ENCODE peak calls at places on chromosomes 3 and 15, in ten cellular contexts. One of them, this sample, is unnamed.
A peak's percentile ranks its signal among the peaks of the same experiment; 100 is the strongest.

GRCh38 chr3:138440137-138440536 is 5.7 kb downstream of the ESYT3 start:
- DNase-seq in left lobe of liver: no peak
- DNase-seq in activated T-helper 1 cell treated with anti-CD3 and anti-CD28 coated beads, Interleukin-2, amount 50 U/mL, for 16 hours: no peak
- DNase-seq in choroid plexus epithelial cell: no peak
- DNase-seq in RPMI8226: peak; percentile 24
- DNase-seq in NT2/D1: no peak
- DNase-seq in ELF-1: peak; percentile 71
- DNase-seq in activated T-helper 9 cell treated with anti-CD3 and anti-CD28 coated beads, Interleukin-2, amount 50 U/mL, for 16 hours: no peak
- DNase-seq in activated CD4-positive, alpha-beta T cell treated with anti-CD3 and anti-CD28 coated beads, Interleukin-2, amount 50 U/mL, for 24 hours: no peak
- DNase-seq in IMR-90: no peak
- DNase-seq in this sample: no peak

GRCh38 chr3:119219069-119219468 is 21.6 kb downstream of the B4GALT4 start:
- DNase-seq in left lobe of liver: no peak
- DNase-seq in activated T-helper 1 cell treated with anti-CD3 and anti-CD28 coated beads, Interleukin-2, amount 50 U/mL, for 16 hours: no peak
- DNase-seq in choroid plexus epithelial cell: peak; percentile 14
- DNase-seq in RPMI8226: no peak
- DNase-seq in NT2/D1: no peak
- DNase-seq in ELF-1: no peak
- DNase-seq in activated T-helper 9 cell treated with anti-CD3 and anti-CD28 coated beads, Interleukin-2, amount 50 U/mL, for 16 hours: no peak
- DNase-seq in activated CD4-positive, alpha-beta T cell treated with anti-CD3 and anti-CD28 coated beads, Interleukin-2, amount 50 U/mL, for 24 hours: no peak
- DNase-seq in IMR-90: no peak
- DNase-seq in this sample: no peak

GRCh38 chr15:92001307-92001706 is 147.8 kb downstream of the SLCO3A1 start:
- DNase-seq in left lobe of liver: no peak
- DNase-seq in activated T-helper 1 cell treated with anti-CD3 and anti-CD28 coated beads, Interleukin-2, amount 50 U/mL, for 16 hours: no peak
- DNase-seq in choroid plexus epithelial cell: no peak
- DNase-seq in RPMI8226: no peak
- DNase-seq in NT2/D1: no peak
- DNase-seq in ELF-1: no peak
- DNase-seq in activated T-helper 9 cell treated with anti-CD3 and anti-CD28 coated beads, Interleukin-2, amount 50 U/mL, for 16 hours: no peak
- DNase-seq in activated CD4-positive, alpha-beta T cell treated with anti-CD3 and anti-CD28 coated beads, Interleukin-2, amount 50 U/mL, for 24 hours: no peak
- DNase-seq in IMR-90: no peak
- DNase-seq in this sample: no peak

GRCh38 chr3:76107935-76108570 is 322.7 kb upstream of the ZNF717 start:
- DNase-seq in left lobe of liver: no peak
- DNase-seq in activated T-helper 1 cell treated with anti-CD3 and anti-CD28 coated beads, Interleukin-2, amount 50 U/mL, for 16 hours: no peak
- DNase-seq in choroid plexus epithelial cell: peak; percentile 82
- DNase-seq in RPMI8226: peak; percentile 38
- DNase-seq in NT2/D1: peak; percentile 23
- DNase-seq in ELF-1: no peak
- DNase-seq in activated T-helper 9 cell treated with anti-CD3 and anti-CD28 coated beads, Interleukin-2, amount 50 U/mL, for 16 hours: no peak
- DNase-seq in activated CD4-positive, alpha-beta T cell treated with anti-CD3 and anti-CD28 coated beads, Interleukin-2, amount 50 U/mL, for 24 hours: no peak
- DNase-seq in IMR-90: peak; percentile 61
- DNase-seq in this sample: no peak

GRCh38 chr3:153658151-153658550 is 463.0 kb upstream of the ARHGEF26 start:
- DNase-seq in left lobe of liver: no peak
- DNase-seq in activated T-helper 1 cell treated with anti-CD3 and anti-CD28 coated beads, Interleukin-2, amount 50 U/mL, for 16 hours: no peak
- DNase-seq in choroid plexus epithelial cell: no peak
- DNase-seq in RPMI8226: no peak
- DNase-seq in NT2/D1: no peak
- DNase-seq in ELF-1: no peak
- DNase-seq in activated T-helper 9 cell treated with anti-CD3 and anti-CD28 coated beads, Interleukin-2, amount 50 U/mL, for 16 hours: no peak
- DNase-seq in activated CD4-positive, alpha-beta T cell treated with anti-CD3 and anti-CD28 coated beads, Interleukin-2, amount 50 U/mL, for 24 hours: no peak
- DNase-seq in IMR-90: no peak
- DNase-seq in this sample: no peak

GRCh38 chr3:133445111-133445510 is 45.3 kb downstream of the BFSP2 start:
- DNase-seq in left lobe of liver: no peak
- DNase-seq in activated T-helper 1 cell treated with anti-CD3 and anti-CD28 coated beads, Interleukin-2, amount 50 U/mL, for 16 hours: no peak
- DNase-seq in choroid plexus epithelial cell: no peak
- DNase-seq in RPMI8226: peak; percentile 92
- DNase-seq in NT2/D1: no peak
- DNase-seq in ELF-1: no peak
- DNase-seq in activated T-helper 9 cell treated with anti-CD3 and anti-CD28 coated beads, Interleukin-2, amount 50 U/mL, for 16 hours: no peak
- DNase-seq in activated CD4-positive, alpha-beta T cell treated with anti-CD3 and anti-CD28 coated beads, Interleukin-2, amount 50 U/mL, for 24 hours: no peak
- DNase-seq in IMR-90: no peak
- DNase-seq in this sample: no peak

GRCh38 chr15:63487076-63487757 is 17.2 kb upstream of the USP3 start:
- DNase-seq in left lobe of liver: peak; percentile 90
- DNase-seq in activated T-helper 1 cell treated with anti-CD3 and anti-CD28 coated beads, Interleukin-2, amount 50 U/mL, for 16 hours: peak; percentile 88
- DNase-seq in choroid plexus epithelial cell: peak; percentile 86
- DNase-seq in RPMI8226: peak; percentile 91
- DNase-seq in NT2/D1: no peak
- DNase-seq in ELF-1: peak; percentile 83
- DNase-seq in activated T-helper 9 cell treated with anti-CD3 and anti-CD28 coated beads, Interleukin-2, amount 50 U/mL, for 16 hours: peak; percentile 83
- DNase-seq in activated CD4-positive, alpha-beta T cell treated with anti-CD3 and anti-CD28 coated beads, Interleukin-2, amount 50 U/mL, for 24 hours: peak; percentile 85
- DNase-seq in IMR-90: peak; percentile 61
- DNase-seq in this sample: no peak

GRCh38 chr3:116614795-116615362 is 94.7 kb upstream of the TUSC7 start:
- DNase-seq in left lobe of liver: no peak
- DNase-seq in activated T-helper 1 cell treated with anti-CD3 and anti-CD28 coated beads, Interleukin-2, amount 50 U/mL, for 16 hours: no peak
- DNase-seq in choroid plexus epithelial cell: peak; percentile 12
- DNase-seq in RPMI8226: no peak
- DNase-seq in NT2/D1: peak; percentile 6
- DNase-seq in ELF-1: peak; percentile 3
- DNase-seq in activated T-helper 9 cell treated with anti-CD3 and anti-CD28 coated beads, Interleukin-2, amount 50 U/mL, for 16 hours: no peak
- DNase-seq in activated CD4-positive, alpha-beta T cell treated with anti-CD3 and anti-CD28 coated beads, Interleukin-2, amount 50 U/mL, for 24 hours: no peak
- DNase-seq in IMR-90: peak; percentile 26
- DNase-seq in this sample: no peak

GRCh38 chr3:42707620-42708355 is 5.2 kb upstream of the HHATL start:
- DNase-seq in left lobe of liver: peak; percentile 35
- DNase-seq in activated T-helper 1 cell treated with anti-CD3 and anti-CD28 coated beads, Interleukin-2, amount 50 U/mL, for 16 hours: no peak
- DNase-seq in choroid plexus epithelial cell: no peak
- DNase-seq in RPMI8226: no peak
- DNase-seq in NT2/D1: no peak
- DNase-seq in ELF-1: no peak
- DNase-seq in activated T-helper 9 cell treated with anti-CD3 and anti-CD28 coated beads, Interleukin-2, amount 50 U/mL, for 16 hours: no peak
- DNase-seq in activated CD4-positive, alpha-beta T cell treated with anti-CD3 and anti-CD28 coated beads, Interleukin-2, amount 50 U/mL, for 24 hours: no peak
- DNase-seq in IMR-90: no peak
- DNase-seq in this sample: no peak

GRCh38 chr3:170383567-170383966 is 26.1 kb downstream of the SKIL start:
- DNase-seq in left lobe of liver: no peak
- DNase-seq in activated T-helper 1 cell treated with anti-CD3 and anti-CD28 coated beads, Interleukin-2, amount 50 U/mL, for 16 hours: no peak
- DNase-seq in choroid plexus epithelial cell: peak; percentile 75
- DNase-seq in RPMI8226: no peak
- DNase-seq in NT2/D1: no peak
- DNase-seq in ELF-1: no peak
- DNase-seq in activated T-helper 9 cell treated with anti-CD3 and anti-CD28 coated beads, Interleukin-2, amount 50 U/mL, for 16 hours: no peak
- DNase-seq in activated CD4-positive, alpha-beta T cell treated with anti-CD3 and anti-CD28 coated beads, Interleukin-2, amount 50 U/mL, for 24 hours: no peak
- DNase-seq in IMR-90: peak; percentile 74
- DNase-seq in this sample: no peak

GRCh38 chr15:57356636-57357035 is 19.7 kb upstream of the CGNL1 start:
- DNase-seq in left lobe of liver: no peak
- DNase-seq in activated T-helper 1 cell treated with anti-CD3 and anti-CD28 coated beads, Interleukin-2, amount 50 U/mL, for 16 hours: no peak
- DNase-seq in choroid plexus epithelial cell: peak; percentile 58
- DNase-seq in RPMI8226: no peak
- DNase-seq in NT2/D1: peak; percentile 82
- DNase-seq in ELF-1: peak; percentile 70
- DNase-seq in activated T-helper 9 cell treated with anti-CD3 and anti-CD28 coated beads, Interleukin-2, amount 50 U/mL, for 16 hours: no peak
- DNase-seq in activated CD4-positive, alpha-beta T cell treated with anti-CD3 and anti-CD28 coated beads, Interleukin-2, amount 50 U/mL, for 24 hours: no peak
- DNase-seq in IMR-90: peak; percentile 43
- DNase-seq in this sample: no peak

GRCh38 chr3:27943106-27943505 is 221.0 kb upstream of the EOMES start:
- DNase-seq in left lobe of liver: no peak
- DNase-seq in activated T-helper 1 cell treated with anti-CD3 and anti-CD28 coated beads, Interleukin-2, amount 50 U/mL, for 16 hours: no peak
- DNase-seq in choroid plexus epithelial cell: peak; percentile 40
- DNase-seq in RPMI8226: no peak
- DNase-seq in NT2/D1: peak; percentile 6
- DNase-seq in ELF-1: peak; percentile 30
- DNase-seq in activated T-helper 9 cell treated with anti-CD3 and anti-CD28 coated beads, Interleukin-2, amount 50 U/mL, for 16 hours: no peak
- DNase-seq in activated CD4-positive, alpha-beta T cell treated with anti-CD3 and anti-CD28 coated beads, Interleukin-2, amount 50 U/mL, for 24 hours: no peak
- DNase-seq in IMR-90: no peak
- DNase-seq in this sample: no peak

GRCh38 chr15:90750186-90750585 is 33.0 kb downstream of the BLM start:
- DNase-seq in left lobe of liver: no peak
- DNase-seq in activated T-helper 1 cell treated with anti-CD3 and anti-CD28 coated beads, Interleukin-2, amount 50 U/mL, for 16 hours: no peak
- DNase-seq in choroid plexus epithelial cell: no peak
- DNase-seq in RPMI8226: no peak
- DNase-seq in NT2/D1: no peak
- DNase-seq in ELF-1: no peak
- DNase-seq in activated T-helper 9 cell treated with anti-CD3 and anti-CD28 coated beads, Interleukin-2, amount 50 U/mL, for 16 hours: no peak
- DNase-seq in activated CD4-positive, alpha-beta T cell treated with anti-CD3 and anti-CD28 coated beads, Interleukin-2, amount 50 U/mL, for 24 hours: no peak
- DNase-seq in IMR-90: no peak
- DNase-seq in this sample: no peak

GRCh38 chr15:52680041-52680391 is 828 bp upstream of the ATOSA start:
- DNase-seq in left lobe of liver: no peak
- DNase-seq in activated T-helper 1 cell treated with anti-CD3 and anti-CD28 coated beads, Interleukin-2, amount 50 U/mL, for 16 hours: no peak
- DNase-seq in choroid plexus epithelial cell: peak; percentile 33
- DNase-seq in RPMI8226: peak; percentile 45
- DNase-seq in NT2/D1: no peak
- DNase-seq in ELF-1: no peak
- DNase-seq in activated T-helper 9 cell treated with anti-CD3 and anti-CD28 coated beads, Interleukin-2, amount 50 U/mL, for 16 hours: no peak
- DNase-seq in activated CD4-positive, alpha-beta T cell treated with anti-CD3 and anti-CD28 coated beads, Interleukin-2, amount 50 U/mL, for 24 hours: no peak
- DNase-seq in IMR-90: peak; percentile 1
- DNase-seq in this sample: no peak

GRCh38 chr15:45616901-45617323 is 17.9 kb upstream of the SQOR start:
- DNase-seq in left lobe of liver: no peak
- DNase-seq in activated T-helper 1 cell treated with anti-CD3 and anti-CD28 coated beads, Interleukin-2, amount 50 U/mL, for 16 hours: no peak
- DNase-seq in choroid plexus epithelial cell: no peak
- DNase-seq in RPMI8226: no peak
- DNase-seq in NT2/D1: no peak
- DNase-seq in ELF-1: peak; percentile 75
- DNase-seq in activated T-helper 9 cell treated with anti-CD3 and anti-CD28 coated beads, Interleukin-2, amount 50 U/mL, for 16 hours: no peak
- DNase-seq in activated CD4-positive, alpha-beta T cell treated with anti-CD3 and anti-CD28 coated beads, Interleukin-2, amount 50 U/mL, for 24 hours: no peak
- DNase-seq in IMR-90: peak; percentile 52
- DNase-seq in this sample: no peak

GRCh38 chr3:111737712-111738097 is 121.4 kb upstream of the PHLDB2 start:
- DNase-seq in left lobe of liver: peak; percentile 72
- DNase-seq in activated T-helper 1 cell treated with anti-CD3 and anti-CD28 coated beads, Interleukin-2, amount 50 U/mL, for 16 hours: no peak
- DNase-seq in choroid plexus epithelial cell: peak; percentile 100
- DNase-seq in RPMI8226: peak; percentile 68
- DNase-seq in NT2/D1: no peak
- DNase-seq in ELF-1: no peak
- DNase-seq in activated T-helper 9 cell treated with anti-CD3 and anti-CD28 coated beads, Interleukin-2, amount 50 U/mL, for 16 hours: no peak
- DNase-seq in activated CD4-positive, alpha-beta T cell treated with anti-CD3 and anti-CD28 coated beads, Interleukin-2, amount 50 U/mL, for 24 hours: no peak
- DNase-seq in IMR-90: peak; percentile 98
- DNase-seq in this sample: no peak

GRCh38 chr3:127786358-127787070 is 35.8 kb downstream of the MGLL start:
- DNase-seq in left lobe of liver: peak; percentile 73
- DNase-seq in activated T-helper 1 cell treated with anti-CD3 and anti-CD28 coated beads, Interleukin-2, amount 50 U/mL, for 16 hours: no peak
- DNase-seq in choroid plexus epithelial cell: no peak
- DNase-seq in RPMI8226: no peak
- DNase-seq in NT2/D1: no peak
- DNase-seq in ELF-1: no peak
- DNase-seq in activated T-helper 9 cell treated with anti-CD3 and anti-CD28 coated beads, Interleukin-2, amount 50 U/mL, for 16 hours: no peak
- DNase-seq in activated CD4-positive, alpha-beta T cell treated with anti-CD3 and anti-CD28 coated beads, Interleukin-2, amount 50 U/mL, for 24 hours: no peak
- DNase-seq in IMR-90: peak; percentile 62
- DNase-seq in this sample: no peak

GRCh38 chr3:97350976-97351375 is 413.6 kb upstream of the ARL6 start:
- DNase-seq in left lobe of liver: no peak
- DNase-seq in activated T-helper 1 cell treated with anti-CD3 and anti-CD28 coated beads, Interleukin-2, amount 50 U/mL, for 16 hours: no peak
- DNase-seq in choroid plexus epithelial cell: no peak
- DNase-seq in RPMI8226: no peak
- DNase-seq in NT2/D1: no peak
- DNase-seq in ELF-1: no peak
- DNase-seq in activated T-helper 9 cell treated with anti-CD3 and anti-CD28 coated beads, Interleukin-2, amount 50 U/mL, for 16 hours: no peak
- DNase-seq in activated CD4-positive, alpha-beta T cell treated with anti-CD3 and anti-CD28 coated beads, Interleukin-2, amount 50 U/mL, for 24 hours: no peak
- DNase-seq in IMR-90: no peak
- DNase-seq in this sample: no peak

GRCh38 chr3:65951836-65952505 is 86.7 kb downstream of the MAGI1 start:
- DNase-seq in left lobe of liver: no peak
- DNase-seq in activated T-helper 1 cell treated with anti-CD3 and anti-CD28 coated beads, Interleukin-2, amount 50 U/mL, for 16 hours: no peak
- DNase-seq in choroid plexus epithelial cell: peak; percentile 44
- DNase-seq in RPMI8226: no peak
- DNase-seq in NT2/D1: no peak
- DNase-seq in ELF-1: no peak
- DNase-seq in activated T-helper 9 cell treated with anti-CD3 and anti-CD28 coated beads, Interleukin-2, amount 50 U/mL, for 16 hours: no peak
- DNase-seq in activated CD4-positive, alpha-beta T cell treated with anti-CD3 and anti-CD28 coated beads, Interleukin-2, amount 50 U/mL, for 24 hours: no peak
- DNase-seq in IMR-90: peak; percentile 46
- DNase-seq in this sample: no peak

GRCh38 chr3:140441006-140441405 is 236.9 kb upstream of the TRIM42 start:
- DNase-seq in left lobe of liver: no peak
- DNase-seq in activated T-helper 1 cell treated with anti-CD3 and anti-CD28 coated beads, Interleukin-2, amount 50 U/mL, for 16 hours: no peak
- DNase-seq in choroid plexus epithelial cell: peak; percentile 62
- DNase-seq in RPMI8226: no peak
- DNase-seq in NT2/D1: no peak
- DNase-seq in ELF-1: no peak
- DNase-seq in activated T-helper 9 cell treated with anti-CD3 and anti-CD28 coated beads, Interleukin-2, amount 50 U/mL, for 16 hours: no peak
- DNase-seq in activated CD4-positive, alpha-beta T cell treated with anti-CD3 and anti-CD28 coated beads, Interleukin-2, amount 50 U/mL, for 24 hours: no peak
- DNase-seq in IMR-90: peak; percentile 15
- DNase-seq in this sample: no peak

GRCh38 chr15:80123034-80123433 is 29.8 kb upstream of the FAH start:
- DNase-seq in left lobe of liver: no peak
- DNase-seq in activated T-helper 1 cell treated with anti-CD3 and anti-CD28 coated beads, Interleukin-2, amount 50 U/mL, for 16 hours: no peak
- DNase-seq in choroid plexus epithelial cell: no peak
- DNase-seq in RPMI8226: no peak
- DNase-seq in NT2/D1: no peak
- DNase-seq in ELF-1: no peak
- DNase-seq in activated T-helper 9 cell treated with anti-CD3 and anti-CD28 coated beads, Interleukin-2, amount 50 U/mL, for 16 hours: no peak
- DNase-seq in activated CD4-positive, alpha-beta T cell treated with anti-CD3 and anti-CD28 coated beads, Interleukin-2, amount 50 U/mL, for 24 hours: no peak
- DNase-seq in IMR-90: no peak
- DNase-seq in this sample: peak; percentile 44

GRCh38 chr3:165181556-165181955 is 14.6 kb downstream of the SLITRK3 start:
- DNase-seq in left lobe of liver: no peak
- DNase-seq in activated T-helper 1 cell treated with anti-CD3 and anti-CD28 coated beads, Interleukin-2, amount 50 U/mL, for 16 hours: no peak
- DNase-seq in choroid plexus epithelial cell: no peak
- DNase-seq in RPMI8226: no peak
- DNase-seq in NT2/D1: no peak
- DNase-seq in ELF-1: no peak
- DNase-seq in activated T-helper 9 cell treated with anti-CD3 and anti-CD28 coated beads, Interleukin-2, amount 50 U/mL, for 16 hours: no peak
- DNase-seq in activated CD4-positive, alpha-beta T cell treated with anti-CD3 and anti-CD28 coated beads, Interleukin-2, amount 50 U/mL, for 24 hours: no peak
- DNase-seq in IMR-90: no peak
- DNase-seq in this sample: no peak

GRCh38 chr3:120745466-120745865 is 2.9 kb downstream of the GTF2E1 start:
- DNase-seq in left lobe of liver: no peak
- DNase-seq in activated T-helper 1 cell treated with anti-CD3 and anti-CD28 coated beads, Interleukin-2, amount 50 U/mL, for 16 hours: no peak
- DNase-seq in choroid plexus epithelial cell: no peak
- DNase-seq in RPMI8226: no peak
- DNase-seq in NT2/D1: no peak
- DNase-seq in ELF-1: no peak
- DNase-seq in activated T-helper 9 cell treated with anti-CD3 and anti-CD28 coated beads, Interleukin-2, amount 50 U/mL, for 16 hours: no peak
- DNase-seq in activated CD4-positive, alpha-beta T cell treated with anti-CD3 and anti-CD28 coated beads, Interleukin-2, amount 50 U/mL, for 24 hours: no peak
- DNase-seq in IMR-90: no peak
- DNase-seq in this sample: no peak

GRCh38 chr3:168269019-168269418 is 173.3 kb upstream of the GOLIM4 start:
- DNase-seq in left lobe of liver: no peak
- DNase-seq in activated T-helper 1 cell treated with anti-CD3 and anti-CD28 coated beads, Interleukin-2, amount 50 U/mL, for 16 hours: no peak
- DNase-seq in choroid plexus epithelial cell: no peak
- DNase-seq in RPMI8226: no peak
- DNase-seq in NT2/D1: no peak
- DNase-seq in ELF-1: no peak
- DNase-seq in activated T-helper 9 cell treated with anti-CD3 and anti-CD28 coated beads, Interleukin-2, amount 50 U/mL, for 16 hours: no peak
- DNase-seq in activated CD4-positive, alpha-beta T cell treated with anti-CD3 and anti-CD28 coated beads, Interleukin-2, amount 50 U/mL, for 24 hours: no peak
- DNase-seq in IMR-90: no peak
- DNase-seq in this sample: no peak

GRCh38 chr3:94159062-94159726 is 96.3 kb downstream of the NSUN3 start:
- DNase-seq in left lobe of liver: no peak
- DNase-seq in activated T-helper 1 cell treated with anti-CD3 and anti-CD28 coated beads, Interleukin-2, amount 50 U/mL, for 16 hours: no peak
- DNase-seq in choroid plexus epithelial cell: peak; percentile 87
- DNase-seq in RPMI8226: no peak
- DNase-seq in NT2/D1: no peak
- DNase-seq in ELF-1: no peak
- DNase-seq in activated T-helper 9 cell treated with anti-CD3 and anti-CD28 coated beads, Interleukin-2, amount 50 U/mL, for 16 hours: no peak
- DNase-seq in activated CD4-positive, alpha-beta T cell treated with anti-CD3 and anti-CD28 coated beads, Interleukin-2, amount 50 U/mL, for 24 hours: no peak
- DNase-seq in IMR-90: peak; percentile 4
- DNase-seq in this sample: no peak

This sample was measured in SIG-M5.